ENCODE peak calls at places on chromosomes 16 and 17, in nine cellular contexts. L is ELR; Y is osteocyte; Z is tibial artery; W is EL; V is COR-L47; E is CD8-positive, alpha-beta memory T cell; N is fibroblast of villous mesenchyme; B is NCI-H460. F is an unnamed sample.

GRCh38 chr16:53098526-53099317 is 43.9 kb downstream of the CHD9 start:
- DNase-seq in L (peak), Y (peak), Z (peak), W (peak), V (peak), E (peak), N (peak), B (no peak), F (peak)

GRCh38 chr17:9672691-9673090 is 27.4 kb downstream of the USP43 start:
- DNase-seq in L (no peak), Y (no peak), Z (no peak), W (no peak), V (no peak), E (no peak), N (no peak), B (no peak), F (no peak)

GRCh38 chr17:77601054-77601979 is 357.2 kb upstream of the TNRC6C start:
- DNase-seq in L (no peak), Y (no peak), Z (peak), W (no peak), V (no peak), E (no peak), N (no peak), B (no peak), F (no peak)

GRCh38 chr16:31177136-31177535 is 2.8 kb upstream of the FUS start:
- DNase-seq in L (peak), Y (no peak), Z (no peak), W (peak), V (no peak), E (peak), N (no peak), B (no peak), F (peak)

GRCh38 chr16:4317471-4318170 is 1.8 kb downstream of the GLIS2 start:
- DNase-seq in L (no peak), Y (peak), Z (no peak), W (peak), V (peak), E (no peak), N (peak), B (no peak), F (no peak)

GRCh38 chr16:11310997-11311561 is 29.9 kb upstream of the PRM1 start:
- DNase-seq in L (no peak), Y (no peak), Z (no peak), W (no peak), V (no peak), E (peak), N (peak), B (no peak), F (no peak)

GRCh38 chr17:81682565-81683207 is 911 bp downstream of the ARL16 start:
- DNase-seq in L (peak), Y (no peak), Z (no peak), W (peak), V (no peak), E (no peak), N (no peak), B (no peak), F (no peak)

GRCh38 chr17:31394544-31394943 is 3.1 kb downstream of the RAB11FIP4 start:
- DNase-seq in L (peak), Y (peak), Z (no peak), W (peak), V (no peak), E (peak), N (peak), B (peak), F (peak)

GRCh38 chr16:12062343-12063003 is 85.9 kb downstream of the SNX29 start:
- DNase-seq in L (peak), Y (no peak), Z (peak), W (peak), V (no peak), E (no peak), N (peak), B (peak), F (peak)

GRCh38 chr17:50719924-50720805 is 762 bp downstream of the LUC7L3 start:
- DNase-seq in L (no peak), Y (no peak), Z (no peak), W (no peak), V (peak), E (no peak), N (no peak), B (no peak), F (no peak)

GRCh38 chr16:14286381-14287230 is 215.5 kb downstream of the MRTFB start:
- DNase-seq in L (no peak), Y (no peak), Z (peak), W (no peak), V (no peak), E (peak), N (no peak), B (no peak), F (no peak)

GRCh38 chr16:52545157-52545543 is 1.8 kb downstream of the TOX3 start:
- DNase-seq in L (no peak), Y (no peak), Z (no peak), W (no peak), V (no peak), E (no peak), N (no peak), B (no peak), F (no peak)

GRCh38 chr16:68382296-68382718 is 66.0 kb downstream of the SMPD3 start:
- DNase-seq in L (no peak), Y (no peak), Z (no peak), W (no peak), V (no peak), E (no peak), N (no peak), B (no peak), F (no peak)

F was measured in HT1080.